ENCODE peak calls at places on chromosomes 3 and 15, in four cellular contexts. E is activated naive CD8-positive, alpha-beta T cell treated with anti-CD3 and anti-CD28 coated beads, Interleukin-2, amount 10 ng/mL, durations not matched to agents 7 days and 5 days; D is stimulated activated CD4-positive, alpha-beta T cell treated with anti-CD3 and anti-CD28 coated beads, Interleukin-4, amount 100 ng/mL, for 48 hours; K is NCI-H446. A is an unnamed sample.
A peak's percentile ranks its signal among the peaks of the same experiment; 100 is the strongest.

GRCh38 chr3:184308744-184309143 is 5.7 kb upstream of the EIF4G1 start:
- DNase-seq in E (no peak), D (no peak), K (no peak), A (no peak)

GRCh38 chr15:70879386-70879785 is 12.8 kb downstream of the THAP10 start:
- DNase-seq in E (no peak), K (no peak), D (no peak), A (no peak)

GRCh38 chr3:66115858-66116654 is 77.3 kb upstream of the MAGI1 start:
- DNase-seq in K (no peak), D (no peak), E (no peak), A (no peak)

GRCh38 chr15:38610748-38611147 is 46.1 kb upstream of the RASGRP1 start:
- DNase-seq in K (no peak), D (peak; percentile 58), E (no peak), A (no peak)

GRCh38 chr3:39102504-39103323 is 4.7 kb downstream of the GORASP1 start:
- DNase-seq in E (no peak), K (no peak), D (no peak), A (no peak)

GRCh38 chr15:53226559-53226958 is 436.4 kb upstream of the ONECUT1 start:
- DNase-seq in E (no peak), K (no peak), D (no peak), A (no peak)

GRCh38 chr3:7978104-7978457 is 523.5 kb upstream of the LMCD1 start:
- DNase-seq in K (no peak), E (no peak), D (no peak), A (no peak)

GRCh38 chr3:81352867-81353266 is 408.6 kb downstream of the GBE1 start:
- DNase-seq in D (no peak), E (no peak), K (no peak), A (no peak)

GRCh38 chr3:13708871-13709595 is 160.1 kb downstream of the FBLN2 start:
- DNase-seq in D (no peak), E (peak; percentile 1), K (no peak), A (no peak)

GRCh38 chr3:16240229-16241023 is 24.3 kb downstream of the DPH3 start:
- DNase-seq in D (no peak), K (no peak), E (no peak), A (no peak)

GRCh38 chr3:127408022-127408683 is 120.3 kb upstream of the PRR20G start:
- DNase-seq in K (no peak), D (no peak), E (no peak), A (no peak)

GRCh38 chr3:38637906-38638305 is 11.6 kb downstream of the SCN5A start:
- DNase-seq in K (no peak), D (no peak), E (no peak), A (no peak)

GRCh38 chr3:143975549-143976152 is 4.0 kb downstream of the DIPK2A start:
- DNase-seq in K (peak; percentile 46), D (no peak), E (no peak), A (no peak)

GRCh38 chr3:134426660-134427181 is 52.5 kb upstream of the AMOTL2 start:
- DNase-seq in E (no peak), K (no peak), D (no peak), A (no peak)

GRCh38 chr15:62462721-62463120 is 297.6 kb upstream of the C2CD4B start:
- DNase-seq in D (no peak), E (no peak), K (no peak), A (no peak)

GRCh38 chr3:17935217-17935616 is 192.8 kb upstream of the TBC1D5 start:
- DNase-seq in E (no peak), D (no peak), K (no peak), A (no peak)

GRCh38 chr3:133964547-133964946 is 65.2 kb downstream of the SLCO2A1 start:
- DNase-seq in D (no peak), K (no peak), E (no peak), A (no peak)

GRCh38 chr3:14143826-14144225 is 19.0 kb downstream of the TMEM43 start:
- DNase-seq in D (no peak), E (no peak), K (no peak), A (no peak)

A was measured in CMK.